ENCODE peak calls at places on chromosomes 1 and 21, in ten cellular contexts. Y, U, D, P, E, C, T, B, O and F are unnamed samples.
A peak's percentile ranks its signal among the peaks of the same experiment; 100 is the strongest.

GRCh38 chr1:97529600-97529999 is 391.2 kb downstream of the DPYD start:
- DNase-seq in Y (no peak), U (no peak), D (no peak), P (no peak), E (no peak), C (no peak), T (no peak), B (no peak), O (no peak), F (no peak)

GRCh38 chr1:98104285-98104684 is 183.5 kb upstream of the DPYD start:
- DNase-seq in Y (no peak), U (peak; percentile 28), D (no peak), P (no peak), E (peak; percentile 82), C (no peak), T (peak; percentile 77), B (no peak), O (no peak), F (no peak)

GRCh38 chr1:170309389-170310013 is 163.7 kb downstream of the NTMT2 start:
- DNase-seq in Y (no peak), U (peak; percentile 31), D (no peak), P (no peak), E (peak; percentile 96), C (no peak), T (peak; percentile 96), B (no peak), O (no peak), F (no peak)

GRCh38 chr1:53082826-53083225 is 20.8 kb downstream of the PODN start:
- DNase-seq in Y (no peak), U (no peak), D (no peak), P (no peak), E (no peak), C (no peak), T (no peak), B (no peak), O (no peak), F (no peak)

GRCh38 chr1:210364479-210364878 is 35.8 kb downstream of the HHAT start:
- DNase-seq in Y (no peak), U (peak; percentile 73), D (peak; percentile 19), P (peak; percentile 37), E (no peak), C (no peak), T (no peak), B (no peak), O (no peak), F (no peak)

GRCh38 chr21:45947716-45948255 is 33.8 kb upstream of the COL6A1 start:
- DNase-seq in Y (no peak), U (no peak), D (no peak), P (peak; percentile 18), E (no peak), C (no peak), T (no peak), B (no peak), O (no peak), F (no peak)

GRCh38 chr1:16292739-16293138 is 55.8 kb upstream of the CPLANE2 start:
- DNase-seq in Y (no peak), U (no peak), D (no peak), P (no peak), E (no peak), C (no peak), T (no peak), B (no peak), O (no peak), F (no peak)

GRCh38 chr1:59156526-59157196 is 140.2 kb upstream of the FGGY start:
- DNase-seq in Y (peak; percentile 60), U (no peak), D (no peak), P (no peak), E (peak; percentile 93), C (no peak), T (peak; percentile 76), B (no peak), O (peak; percentile 19), F (no peak)

GRCh38 chr1:42973304-42973703 is 14.6 kb upstream of the SLC2A1 start:
- DNase-seq in Y (no peak), U (no peak), D (no peak), P (peak; percentile 67), E (no peak), C (no peak), T (no peak), B (peak; percentile 63), O (no peak), F (no peak)

GRCh38 chr21:34313116-34313515 is 50.7 kb upstream of the KCNE2 start:
- DNase-seq in Y (no peak), U (peak; percentile 46), D (no peak), P (no peak), E (no peak), C (no peak), T (no peak), B (no peak), O (no peak), F (no peak)

GRCh38 chr1:166884040-166884642 is 8.1 kb upstream of the TADA1 start:
- DNase-seq in Y (no peak), U (peak; percentile 14), D (no peak), P (peak; percentile 53), E (peak; percentile 33), C (no peak), T (no peak), B (peak; percentile 81), O (peak; percentile 43), F (no peak)

GRCh38 chr21:42381347-42381984 is 14.4 kb downstream of the TMPRSS3 start:
- DNase-seq in Y (peak; percentile 59), U (peak; percentile 63), D (no peak), P (no peak), E (peak; percentile 22), C (no peak), T (no peak), B (peak; percentile 69), O (peak; percentile 70), F (peak; percentile 55)

GRCh38 chr1:197321821-197322220 is 53.8 kb downstream of the CRB1 start:
- DNase-seq in Y (no peak), U (no peak), D (no peak), P (no peak), E (peak; percentile 35), C (no peak), T (no peak), B (no peak), O (no peak), F (no peak)

GRCh38 chr1:210262167-210262896 is 29.7 kb downstream of the SERTAD4 start:
- DNase-seq in Y (no peak), U (no peak), D (no peak), P (peak; percentile 70), E (peak; percentile 94), C (no peak), T (peak; percentile 91), B (no peak), O (no peak), F (no peak)

GRCh38 chr1:23582820-23583219 is 23.5 kb upstream of the ID3 start:
- DNase-seq in Y (no peak), U (no peak), D (no peak), P (no peak), E (no peak), C (no peak), T (no peak), B (no peak), O (no peak), F (no peak)

GRCh38 chr21:26032263-26032662 is 138.3 kb downstream of the APP start:
- DNase-seq in Y (no peak), U (peak; percentile 29), D (no peak), P (no peak), E (no peak), C (no peak), T (no peak), B (no peak), O (no peak), F (no peak)

GRCh38 chr1:23709229-23709628 is 17.6 kb downstream of the RPL11 start:
- DNase-seq in Y (no peak), U (no peak), D (no peak), P (no peak), E (no peak), C (no peak), T (no peak), B (peak; percentile 7), O (no peak), F (no peak)

GRCh38 chr1:48084826-48085225 is 87.6 kb upstream of the TRABD2B start:
- DNase-seq in Y (no peak), U (no peak), D (no peak), P (no peak), E (no peak), C (no peak), T (no peak), B (no peak), O (no peak), F (no peak)

DNA sequence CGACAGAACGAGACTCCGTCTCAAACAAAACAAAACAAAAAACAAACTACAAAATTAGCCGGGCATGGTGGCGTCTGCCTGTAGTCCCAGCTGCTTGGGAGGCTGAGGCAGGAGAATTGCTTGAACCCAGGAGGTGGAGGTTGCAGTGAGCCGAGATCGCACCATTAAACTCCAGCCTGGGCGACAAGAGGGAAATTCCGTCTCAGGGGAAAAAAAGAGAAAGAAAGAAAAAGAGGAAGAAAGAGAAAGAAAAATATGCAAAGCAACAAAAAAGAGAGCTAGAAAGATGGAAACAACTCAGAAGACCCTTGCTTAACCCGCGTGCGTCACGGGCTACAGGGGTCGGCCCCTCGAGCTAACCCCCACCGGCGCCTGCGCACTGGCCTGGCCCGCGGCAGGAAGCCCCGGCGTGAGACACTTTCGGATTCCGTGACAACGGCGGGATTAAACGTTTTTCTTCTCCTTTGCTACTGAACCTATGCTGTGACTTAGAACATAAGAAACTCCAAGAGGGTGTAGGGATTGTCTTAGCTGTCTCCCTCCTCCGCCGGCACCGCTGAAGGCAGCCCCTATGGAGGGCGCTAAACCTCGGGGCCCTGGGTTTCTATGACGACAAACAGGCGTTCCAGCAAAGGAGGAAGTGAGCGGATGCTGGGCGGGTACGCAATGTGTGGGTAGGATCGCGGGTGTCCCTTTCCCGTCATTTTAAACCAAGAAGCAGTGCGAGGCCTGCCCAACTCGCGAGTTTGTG is at the start of gene AXDND1:
- DNase-seq in Y (peak; percentile 47), U (peak; percentile 60), D (peak; percentile 60), P (peak; percentile 93), E (peak; percentile 86), C (peak; percentile 80), T (peak; percentile 40), B (peak; percentile 97), O (peak; percentile 80), F (peak; percentile 52)
- TF ChIP-seq CTCF in Y (no peak), U (no peak), D (no peak), P (no peak), E (peak; percentile 53), C (no peak), T (no peak), B (no peak), O (no peak), F (no peak)

GRCh38 chr1:205344010-205344808 is 12.5 kb downstream of the KLHDC8A start:
- DNase-seq in Y (no peak), U (no peak), D (no peak), P (no peak), E (no peak), C (peak; percentile 20), T (no peak), B (peak; percentile 87), O (no peak), F (no peak)
- TF ChIP-seq CTCF in Y (no peak), U (no peak), D (no peak), P (no peak), E (no peak), C (no peak), T (no peak), B (no peak), O (no peak), F (peak; percentile 10)

GRCh38 chr21:31213787-31214186 is 130.3 kb downstream of the TIAM1 start:
- DNase-seq in Y (no peak), U (peak; percentile 17), D (no peak), P (no peak), E (no peak), C (no peak), T (no peak), B (no peak), O (no peak), F (no peak)
- TF ChIP-seq CTCF in Y (peak; percentile 17), U (peak; percentile 23), D (no peak), P (no peak), E (no peak), C (no peak), T (no peak), B (no peak), O (no peak), F (peak; percentile 46)

GRCh38 chr1:230715510-230715909 is 1.6 kb upstream of the AGT start:
- DNase-seq in Y (no peak), U (no peak), D (no peak), P (no peak), E (no peak), C (no peak), T (no peak), B (no peak), O (no peak), F (no peak)
- TF ChIP-seq CTCF in Y (no peak), U (peak; percentile 7), D (no peak), P (no peak), E (no peak), C (no peak), T (no peak), B (no peak), O (no peak), F (no peak)